ENCODE peak calls at places on chromosomes 11 and 22, in four cellular contexts. C is neural crest cell, O is pancreas, S is T-cell. A is an unnamed sample.

GRCh38 chr11:36385121-36385530 is 89.0 kb downstream of the PRR5L start:
- DNase-seq in C (no peak), O (no peak), S (no peak), A (peak; percentile 40)

GRCh38 chr11:353315-353857 is 15.9 kb upstream of the B4GALNT4 start:
- DNase-seq in C (no peak), O (peak; percentile 87), S (no peak), A (no peak)

GRCh38 chr11:5937868-5938602 is 4.0 kb upstream of the OR56A3 start:
- DNase-seq in C (no peak), O (no peak), S (no peak), A (peak; percentile 97)

GRCh38 chr11:120169981-120170698 is 32.2 kb upstream of the TRIM29 start:
- DNase-seq in C (no peak), O (no peak), S (no peak), A (peak; percentile 35)

GRCh38 chr11:31397239-31397834 is 27.7 kb downstream of the DNAJC24 start:
- DNase-seq in C (no peak), O (no peak), S (no peak), A (peak; percentile 52)

GRCh38 chr11:113431746-113432145 is 43.5 kb downstream of the DRD2 start:
- DNase-seq in C (no peak), O (no peak), S (no peak), A (no peak)

GRCh38 chr11:93895106-93895862 is 44.9 kb upstream of the VSTM5 start:
- DNase-seq in C (peak; percentile 16), O (no peak), S (no peak), A (peak; percentile 89)

GRCh38 chr11:129489254-129489653 is 113.6 kb downstream of the BARX2 start:
- DNase-seq in C (no peak), O (no peak), S (no peak), A (no peak)

GRCh38 chr11:76266269-76266668 is 60.0 kb upstream of the WNT11 start:
- DNase-seq in C (no peak), O (no peak), S (no peak), A (peak; percentile 41)

GRCh38 chr11:118845369-118845768 is 38.3 kb upstream of the CXCR5 start:
- DNase-seq in C (no peak), O (no peak), S (no peak), A (peak; percentile 48)

GRCh38 chr22:18066181-18066859 is 11.5 kb upstream of the PEX26 start:
- DNase-seq in C (no peak), O (no peak), S (no peak), A (no peak)

GRCh38 chr22:48663297-48663696 is 1164.4 kb downstream of the BRD1 start:
- DNase-seq in C (no peak), O (no peak), S (no peak), A (peak; percentile 8)

GRCh38 chr11:47001666-47002285 is 65.2 kb downstream of the CSTPP1 start:
- DNase-seq in C (no peak), O (no peak), S (no peak), A (peak; percentile 50)

GRCh38 chr11:16632295-16633200 is 105.9 kb upstream of the C11orf58 start:
- DNase-seq in C (no peak), O (no peak), S (no peak), A (peak; percentile 73)

GRCh38 chr11:2779499-2779980 is 79.7 kb upstream of the KCNQ1OT1 start:
- DNase-seq in C (no peak), O (no peak), S (no peak), A (no peak)

GRCh38 chr11:12775955-12776354 is 101.7 kb downstream of the TEAD1 start:
- DNase-seq in C (no peak), O (no peak), S (no peak), A (no peak)

GRCh38 chr22:39727541-39727940 is 157.0 kb downstream of the CACNA1I start:
- DNase-seq in C (no peak), O (no peak), S (no peak), A (peak; percentile 85)

GRCh38 chr11:85810871-85811611 is at the start of gene SYTL2:
- DNase-seq in C (peak; percentile 56), O (peak; percentile 74), S (peak; percentile 64), A (peak; percentile 96)

GRCh38 chr11:123616505-123617198 is 37.8 kb downstream of the SCN3B start:
- DNase-seq in C (no peak), O (no peak), S (no peak), A (no peak)

GRCh38 chr11:119318240-119319135 is 1.6 kb upstream of the MCAM start:
- DNase-seq in C (no peak), O (no peak), S (no peak), A (peak; percentile 48)

GRCh38 chr22:42720263-42721044 is at the start of gene A4GALT:
- DNase-seq in C (no peak), O (no peak), S (no peak), A (peak; percentile 33)

GRCh38 chr22:43846966-43847365 is 15.3 kb downstream of the SULT4A1 start:
- DNase-seq in C (no peak), O (no peak), S (no peak), A (no peak)

GRCh38 chr11:19659529-19659928 is 53.1 kb upstream of the NAV2 start:
- DNase-seq in C (no peak), O (no peak), S (no peak), A (peak; percentile 26)

GRCh38 chr11:29019960-29020683 is 911.9 kb downstream of the METTL15 start:
- DNase-seq in C (peak; percentile 2), O (no peak), S (no peak), A (peak; percentile 62)

GRCh38 chr11:98566978-98567377 is 453.8 kb upstream of the CNTN5 start:
- DNase-seq in C (no peak), O (no peak), S (no peak), A (no peak)

GRCh38 chr22:50314455-50315288 is 7.2 kb upstream of the PLXNB2 start:
- DNase-seq in C (no peak), O (peak; percentile 38), S (peak; percentile 40), A (peak; percentile 90)

GRCh38 chr22:46119729-46120419 is 30.5 kb upstream of the PPARA start:
- DNase-seq in C (no peak), O (no peak), S (no peak), A (no peak)

GRCh38 chr22:29190915-29191314 is 14.8 kb upstream of the EMID1 start:
- DNase-seq in C (no peak), O (no peak), S (no peak), A (no peak)